ENCODE peak calls at places on chromosomes 13 and 19, in five cellular contexts. E is HL-60, M is GM06990, B is adrenal gland, L is heart right ventricle. V is an unnamed sample.

GRCh38 chr19:27772059-27772458 is 1440.9 kb downstream of the UQCRFS1 start:
- DNase-seq in E (no peak), L (no peak), M (no peak), B (no peak), V (no peak)

GRCh38 chr13:63184693-63185092 is 1769.0 kb upstream of the PCDH20 start:
- DNase-seq in M (no peak), L (no peak), E (no peak), B (no peak), V (peak)

GRCh38 chr19:50906217-50906616 is 5.0 kb downstream of the KLK4 start:
- DNase-seq in B (no peak), E (peak), M (no peak), L (no peak), V (peak)

GRCh38 chr13:110394371-110394841 is 87.3 kb downstream of the COL4A2 start:
- DNase-seq in L (no peak), B (no peak), E (no peak), M (no peak), V (no peak)

GRCh38 chr13:30142502-30143211 is 164.7 kb downstream of the KATNAL1 start:
- DNase-seq in B (peak), M (peak), L (no peak), E (no peak), V (no peak)

GRCh38 chr13:42836930-42837329 is 55.5 kb downstream of the FAM216B start:
- DNase-seq in B (peak), L (no peak), M (no peak), E (no peak), V (peak)

GRCh38 chr19:31529121-31529520 is 179.9 kb upstream of the TSHZ3 start:
- DNase-seq in M (no peak), L (no peak), B (no peak), E (no peak), V (no peak)

GRCh38 chr13:110444226-110444653 is 117.3 kb downstream of the RAB20 start:
- DNase-seq in M (peak), B (no peak), E (no peak), L (no peak), V (no peak)

GRCh38 chr13:103908274-103908673 is 842.1 kb upstream of the SLC10A2 start:
- DNase-seq in B (no peak), L (no peak), M (no peak), E (no peak), V (no peak)

GRCh38 chr13:111020021-111020420 is 95.1 kb upstream of the ARHGEF7 start:
- DNase-seq in M (no peak), B (no peak), L (no peak), E (no peak), V (no peak)

GRCh38 chr19:15551183-15552004 is 43.1 kb downstream of the CYP4F22 start:
- DNase-seq in L (peak), E (no peak), B (peak), M (peak), V (no peak)

GRCh38 chr13:32354040-32354439 is 38.7 kb downstream of the BRCA2 start:
- DNase-seq in L (no peak), E (no peak), M (no peak), B (no peak), V (no peak)

GRCh38 chr13:54640719-54641118 is 1612.1 kb downstream of the OLFM4 start:
- DNase-seq in E (no peak), B (no peak), M (no peak), L (no peak), V (no peak)

GRCh38 chr13:30616927-30617314 is 799 bp upstream of the USPL1 start:
- DNase-seq in L (no peak), M (no peak), E (peak), B (peak), V (no peak)

GRCh38 chr13:97249797-97250495 is 27.8 kb downstream of the MBNL2 start:
- DNase-seq in B (no peak), E (no peak), L (no peak), M (no peak), V (no peak)

GRCh38 chr13:76677047-76677446 is 209.2 kb downstream of the KCTD12 start:
- DNase-seq in E (no peak), B (peak), L (peak), M (no peak), V (no peak)

GRCh38 chr13:39870197-39870746 is 214.8 kb downstream of the COG6 start:
- DNase-seq in L (no peak), E (no peak), M (no peak), B (no peak), V (no peak)

GRCh38 chr13:21164631-21165030 is 11.7 kb downstream of the SKA3 start:
- DNase-seq in L (no peak), M (no peak), B (no peak), E (no peak), V (no peak)

GRCh38 chr19:2540646-2541454 is 64.9 kb downstream of the GADD45B start:
- DNase-seq in E (no peak), L (peak), B (peak), M (no peak), V (peak)

GRCh38 chr19:6417713-6418561 is 6.7 kb downstream of the KHSRP start:
- DNase-seq in L (no peak), E (no peak), M (no peak), B (peak), V (peak)

GRCh38 chr13:99258210-99258860 is at the start of gene GPR18:
- DNase-seq in B (no peak), M (no peak), L (no peak), E (no peak), V (no peak)

GRCh38 chr19:39558623-39559117 is 18.7 kb upstream of the EID2 start:
- DNase-seq in M (no peak), B (no peak), L (no peak), E (no peak), V (no peak)

GRCh38 chr13:108115739-108116138 is 99.6 kb downstream of the LIG4 start:
- DNase-seq in B (no peak), L (no peak), M (no peak), E (no peak), V (no peak)

GRCh38 chr13:102128216-102128800 is 273.5 kb downstream of the FGF14 start:
- DNase-seq in B (no peak), L (no peak), E (no peak), M (peak), V (no peak)

GRCh38 chr19:7213628-7214328 is 80.4 kb downstream of the INSR start:
- DNase-seq in E (no peak), B (no peak), M (peak), L (no peak), V (no peak)

GRCh38 chr19:632228-633067 is 889 bp downstream of the POLRMT start:
- DNase-seq in E (peak), L (no peak), B (peak), M (peak), V (no peak)

GRCh38 chr13:108227651-108228272 is 9.6 kb downstream of the ABHD13 start:
- DNase-seq in E (peak), M (no peak), B (no peak), L (no peak), V (no peak)

GRCh38 chr13:25738342-25738771 is 313.5 kb downstream of the SHISA2 start:
- DNase-seq in E (no peak), B (no peak), M (no peak), L (no peak), V (no peak)

GRCh38 chr19:31356587-31357314 is 7.5 kb upstream of the TSHZ3 start:
- DNase-seq in E (peak), L (peak), B (no peak), M (no peak), V (no peak)

GRCh38 chr13:43307921-43308433 is 284.6 kb downstream of the DNAJC15 start:
- DNase-seq in B (peak), M (peak), E (peak), L (peak), V (no peak)

GRCh38 chr19:20558011-20558410 is 7.6 kb downstream of the ZNF737 start:
- DNase-seq in B (peak), E (no peak), L (peak), M (no peak), V (peak)

GRCh38 chr19:51441410-51442390 is 16.6 kb downstream of the SIGLEC8 start:
- DNase-seq in B (no peak), L (no peak), M (peak), E (peak), V (no peak)

GRCh38 chr13:110758195-110758594 is 44.7 kb downstream of the ING1 start:
- DNase-seq in E (no peak), L (no peak), B (no peak), M (no peak), V (no peak)

GRCh38 chr13:25406377-25406776 is 34.6 kb downstream of the ATP8A2 start:
- DNase-seq in E (peak), M (no peak), B (no peak), L (no peak), V (no peak)

GRCh38 chr19:48859711-48860572 is 8.5 kb downstream of the PLEKHA4 start:
- DNase-seq in E (no peak), B (no peak), M (peak), L (no peak), V (peak)
- H3K4me3 ChIP-seq in E (no peak), B (no peak), M (peak), L (peak), V (no peak)

DNA sequence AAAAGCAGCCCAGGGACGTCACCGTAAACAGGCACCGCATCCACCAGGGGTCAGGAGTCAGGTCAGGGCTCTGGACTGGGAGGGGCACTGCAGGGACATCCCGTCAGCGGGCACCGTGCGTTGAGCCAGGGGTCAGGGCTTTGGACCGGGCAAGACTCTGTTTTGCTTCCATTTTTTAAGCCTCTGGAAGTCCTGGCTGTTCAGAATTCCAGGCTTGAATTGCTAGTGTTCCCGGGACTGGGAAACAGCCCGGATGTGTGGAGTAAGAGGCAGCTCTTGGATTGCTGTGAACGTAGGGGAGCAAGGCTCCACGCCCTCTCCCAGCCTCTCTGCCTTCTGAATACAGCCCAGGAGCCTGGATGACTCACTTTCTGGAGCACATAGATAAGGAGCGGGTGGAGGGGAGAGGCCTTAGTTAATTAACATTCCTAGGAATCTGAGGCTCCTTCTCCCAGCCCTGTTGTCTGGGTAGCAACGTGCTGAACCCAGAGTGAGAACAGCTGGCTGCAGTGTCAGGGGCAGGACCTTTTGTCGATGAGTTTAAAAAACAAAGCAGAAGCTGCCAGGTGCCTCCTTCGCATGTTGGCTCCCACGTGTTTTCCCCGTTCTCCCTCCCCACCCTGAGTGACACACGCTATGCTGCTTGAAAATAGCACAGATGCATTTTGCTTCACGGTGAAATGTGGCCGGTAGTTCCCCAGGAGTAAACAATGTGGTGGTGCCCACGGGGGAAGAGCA is 21.9 kb downstream of the ATP11A start:
- DNase-seq in B (peak), L (peak), E (no peak), M (no peak), V (peak)
- H3K4me3 ChIP-seq in B (no peak), L (peak), E (no peak), M (no peak), V (peak)

GRCh38 chr19:56314584-56315075 is at the start of gene ZSCAN5A:
- DNase-seq in E (peak), L (peak), M (peak), B (peak), V (peak)
- H3K4me3 ChIP-seq in E (peak), L (peak), M (peak), B (peak), V (peak)

DNA sequence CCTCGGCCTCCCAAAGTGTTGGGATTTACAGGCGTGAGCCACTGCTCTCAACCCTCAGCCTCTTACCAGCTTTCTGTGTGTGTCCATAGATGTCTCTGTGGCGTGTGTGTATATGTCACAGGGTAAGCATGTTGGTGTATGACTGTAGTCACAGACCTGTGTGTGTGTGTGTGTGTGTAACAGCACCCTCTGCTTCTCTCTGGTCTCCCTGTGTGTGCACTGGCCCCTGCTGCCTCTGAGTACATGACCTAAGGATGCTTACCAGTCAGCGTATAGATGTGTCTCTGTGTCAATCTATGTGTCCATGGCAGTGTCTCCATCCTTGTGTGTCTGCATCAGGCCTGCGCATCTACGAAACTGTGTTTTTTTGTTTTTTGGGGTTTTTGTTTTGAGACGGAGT is 5.6 kb downstream of the AXL start:
- DNase-seq in E (no peak), M (no peak), B (no peak), L (no peak), V (no peak)
- H3K4me3 ChIP-seq in E (no peak), M (no peak), B (no peak), L (no peak), V (no peak)

V was measured in H1.